ENCODE peak calls at places on chromosomes 13 and 19, in seven cellular contexts. I is astrocyte of the spinal cord, K is WTC11, V is HFFc6, N is AG10803, Q is D721Med, W is heart left ventricle. Y is an unnamed sample.

GRCh38 chr19:53864308-53864836 is 3.3 kb upstream of the MYADM start:
- DNase-seq in I (no peak), N (no peak), Q (no peak), W (no peak), V (no peak), K (no peak), Y (no peak)

GRCh38 chr19:917323-918151 is at the start of gene KISS1R:
- DNase-seq in N (no peak), I (no peak), K (peak; percentile 87), V (no peak), W (no peak), Q (peak; percentile 85), Y (no peak)

GRCh38 chr13:32471187-32471922 is 43.4 kb upstream of the N4BP2L1 start:
- DNase-seq in N (peak; percentile 9), I (no peak), Q (no peak), W (peak; percentile 61), K (no peak), V (no peak), Y (no peak)

GRCh38 chr19:11031421-11032070 is 57.7 kb upstream of the LDLR start:
- DNase-seq in V (no peak), I (no peak), W (no peak), K (no peak), N (no peak), Q (no peak), Y (no peak)

GRCh38 chr13:33612641-33613638 is 205.0 kb upstream of the RFC3 start:
- DNase-seq in N (no peak), K (no peak), W (no peak), Q (no peak), V (no peak), I (no peak), Y (no peak)

GRCh38 chr19:54162241-54162805 is 2.8 kb upstream of the LENG1 start:
- DNase-seq in Q (no peak), I (peak; percentile 73), K (peak; percentile 87), N (peak; percentile 67), W (peak; percentile 88), V (no peak), Y (peak; percentile 91)

GRCh38 chr19:38834104-38834490 is 2.5 kb upstream of the ECH1 start:
- DNase-seq in K (no peak), W (no peak), V (no peak), Q (no peak), N (no peak), I (no peak), Y (no peak)

GRCh38 chr19:49474545-49474930 is 523 bp downstream of the FLT3LG start:
- DNase-seq in W (no peak), Q (no peak), K (no peak), I (no peak), V (no peak), N (no peak), Y (no peak)

GRCh38 chr19:42253245-42254082 is 1.5 kb downstream of the ERF start:
- DNase-seq in K (peak; percentile 77), Q (peak; percentile 62), I (peak; percentile 28), W (peak; percentile 59), N (peak; percentile 24), V (peak; percentile 44), Y (peak; percentile 85)

GRCh38 chr13:28137556-28137955 is 789 bp upstream of the PAN3 start:
- DNase-seq in V (no peak), I (no peak), W (no peak), K (no peak), Q (no peak), N (no peak), Y (no peak)

GRCh38 chr13:28047784-28048388 is 52.5 kb downstream of the FLT3 start:
- DNase-seq in V (peak; percentile 68), K (no peak), Q (no peak), N (peak; percentile 26), I (peak; percentile 13), W (no peak), Y (no peak)

GRCh38 chr19:41930322-41930722 is 2.1 kb upstream of the ERFL start:
- DNase-seq in V (no peak), I (no peak), W (no peak), Q (no peak), N (no peak), K (no peak), Y (no peak)

GRCh38 chr13:98033277-98034247 is 80.1 kb downstream of the IPO5 start:
- DNase-seq in W (no peak), Q (no peak), V (peak; percentile 75), I (peak; percentile 56), K (peak; percentile 20), N (peak; percentile 81), Y (no peak)

GRCh38 chr19:43755256-43755801 is 567 bp upstream of the SMG9 start:
- DNase-seq in W (peak; percentile 88), Q (no peak), I (peak; percentile 66), N (peak; percentile 61), K (peak; percentile 62), V (no peak), Y (peak; percentile 84)

GRCh38 chr13:95301947-95302386 is 716 bp upstream of the ABCC4 start:
- DNase-seq in Q (no peak), V (no peak), N (no peak), W (no peak), I (no peak), K (no peak), Y (no peak)

GRCh38 chr13:42239644-42240043 is 32.3 kb upstream of the AKAP11 start:
- DNase-seq in I (peak; percentile 17), V (peak; percentile 11), W (no peak), Q (no peak), N (peak; percentile 17), K (no peak), Y (no peak)

GRCh38 chr19:40691421-40692211 is 1.2 kb upstream of the NUMBL start:
- DNase-seq in K (no peak), N (no peak), Q (peak; percentile 68), I (no peak), V (no peak), W (no peak), Y (peak; percentile 49)

GRCh38 chr19:8640402-8641004 is 10.1 kb downstream of the NFILZ start:
- DNase-seq in Q (no peak), I (no peak), K (no peak), W (peak; percentile 55), N (peak; percentile 74), V (no peak), Y (no peak)

GRCh38 chr13:108525867-108526266 is 103.5 kb upstream of the MYO16 start:
- DNase-seq in K (no peak), N (no peak), I (no peak), W (no peak), V (no peak), Q (no peak), Y (no peak)

GRCh38 chr19:49546825-49547565 is 19.2 kb downstream of the RCN3 start:
- DNase-seq in V (peak; percentile 87), N (peak; percentile 90), Q (peak; percentile 58), W (peak; percentile 59), I (peak; percentile 85), K (peak; percentile 71), Y (peak; percentile 73)

GRCh38 chr13:44052843-44053607 is 173.3 kb downstream of the LACC1 start:
- DNase-seq in Q (no peak), W (no peak), K (peak; percentile 29), V (peak; percentile 23), N (peak; percentile 62), I (peak; percentile 38), Y (peak; percentile 39)

GRCh38 chr19:17159466-17160393 is 55.4 kb upstream of the USE1 start:
- DNase-seq in I (no peak), N (peak; percentile 45), K (peak; percentile 59), V (peak; percentile 7), W (no peak), Q (no peak), Y (no peak)

GRCh38 chr13:29497137-29497654 is 98.3 kb downstream of the SLC7A1 start:
- DNase-seq in W (peak; percentile 80), K (no peak), Q (no peak), I (peak; percentile 53), V (no peak), N (peak; percentile 29), Y (peak; percentile 77)

GRCh38 chr19:51296331-51297093 is 14.9 kb upstream of the IGLON5 start:
- DNase-seq in N (no peak), I (no peak), W (no peak), V (no peak), Q (no peak), K (peak; percentile 42), Y (no peak)

GRCh38 chr19:3849092-3849491 is 19.7 kb downstream of the ZFR2 start:
- DNase-seq in K (peak; percentile 33), Q (no peak), V (no peak), W (no peak), I (no peak), N (no peak), Y (no peak)

GRCh38 chr13:104898484-104898883 is 1637.0 kb downstream of the EFNB2 start:
- DNase-seq in K (no peak), Q (no peak), N (no peak), W (no peak), I (no peak), V (no peak), Y (no peak)

GRCh38 chr13:104900186-104900817 is 1635.2 kb downstream of the EFNB2 start:
- DNase-seq in N (no peak), W (no peak), I (peak; percentile 2), K (no peak), V (no peak), Q (no peak), Y (no peak)
- TF ChIP-seq CTCF in N (no peak), W (no peak), I (no peak), K (no peak), V (no peak), Q (no peak), Y (no peak)

GRCh38 chr19:16117594-16118033 is 5.9 kb downstream of the RAB8A start:
- DNase-seq in K (peak; percentile 30), N (no peak), W (no peak), V (no peak), Q (no peak), I (no peak), Y (no peak)
- TF ChIP-seq CTCF in K (no peak), N (no peak), W (no peak), V (no peak), Q (no peak), I (peak; percentile 12), Y (no peak)

GRCh38 chr13:75365724-75366173 is 116.2 kb downstream of the TBC1D4 start:
- DNase-seq in W (no peak), Q (no peak), I (peak; percentile 84), V (peak; percentile 91), N (peak; percentile 69), K (no peak), Y (no peak)

GRCh38 chr13:75368167-75368566 is 113.8 kb downstream of the TBC1D4 start:
- DNase-seq in V (peak; percentile 70), K (no peak), W (no peak), Q (no peak), I (peak; percentile 96), N (peak; percentile 80), Y (no peak)

GRCh38 chr13:75364131-75364713 is 117.7 kb downstream of the TBC1D4 start:
- DNase-seq in Q (no peak), W (no peak), I (no peak), N (no peak), K (no peak), V (no peak), Y (no peak)

GRCh38 chr13:75363371-75363770 is 118.6 kb downstream of the TBC1D4 start:
- DNase-seq in Q (no peak), K (no peak), W (no peak), V (no peak), I (no peak), N (no peak), Y (no peak)

GRCh38 chr13:75366380-75367280 is 115.3 kb downstream of the TBC1D4 start:
- DNase-seq in V (no peak), K (no peak), W (no peak), I (no peak), N (no peak), Q (no peak), Y (no peak)
- TF ChIP-seq CTCF in V (peak; percentile 19), K (no peak), W (no peak), I (no peak), N (no peak), Q (no peak), Y (no peak)

GRCh38 chr13:52164989-52165388 is 5.6 kb upstream of the NEK3 start:
- DNase-seq in N (no peak), Q (no peak), K (no peak), I (no peak), W (no peak), V (no peak), Y (no peak)
- TF ChIP-seq CTCF in N (no peak), Q (no peak), K (no peak), I (no peak), W (no peak), V (no peak), Y (no peak)

Y was measured in ovary.